ENCODE peak calls at places on chromosomes 6 and 20, in eight cellular contexts. L is spleen; Q is CD4-positive, alpha-beta T cell; C is lower lobe of right lung; X is heart right ventricle; A is fibroblast of lung; Z is neural crest cell; G is DND-41. M is an unnamed sample.

GRCh38 chr6:112372213-112372806 is 25.2 kb downstream of the RFPL4B start:
- DNase-seq in L (no peak), Q (no peak), C (no peak), X (no peak), A (peak; percentile 59), Z (no peak), G (no peak), M (no peak)

GRCh38 chr6:151442359-151442758 is 9.6 kb downstream of the RMND1 start:
- DNase-seq in L (no peak), Q (no peak), C (no peak), X (no peak), A (no peak), Z (no peak), G (no peak), M (no peak)

GRCh38 chr6:117557951-117558350 is 44.4 kb downstream of the GOPC start:
- DNase-seq in L (no peak), Q (no peak), C (no peak), X (no peak), A (no peak), Z (no peak), G (no peak), M (no peak)

GRCh38 chr6:22383016-22383415 is 86.2 kb upstream of the PRL start:
- DNase-seq in L (no peak), Q (no peak), C (no peak), X (no peak), A (no peak), Z (no peak), G (no peak), M (no peak)

GRCh38 chr6:38180586-38180985 is 361.1 kb downstream of the ZFAND3 start:
- DNase-seq in L (no peak), Q (no peak), C (no peak), X (no peak), A (no peak), Z (no peak), G (peak; percentile 0), M (peak; percentile 32)

GRCh38 chr6:32867022-32867477 is 13.1 kb downstream of the PSMB9 start:
- DNase-seq in L (no peak), Q (no peak), C (no peak), X (no peak), A (no peak), Z (no peak), G (no peak), M (no peak)

GRCh38 chr20:10641467-10641866 is 32.3 kb downstream of the JAG1 start:
- DNase-seq in L (no peak), Q (no peak), C (no peak), X (no peak), A (no peak), Z (no peak), G (no peak), M (no peak)

GRCh38 chr6:4603291-4603690 is 172.9 kb upstream of the CDYL start:
- DNase-seq in L (no peak), Q (no peak), C (peak; percentile 62), X (peak; percentile 29), A (peak; percentile 97), Z (no peak), G (no peak), M (no peak)

GRCh38 chr6:14896475-14896874 is 349.4 kb upstream of the JARID2 start:
- DNase-seq in L (no peak), Q (no peak), C (no peak), X (no peak), A (no peak), Z (no peak), G (no peak), M (no peak)

GRCh38 chr20:49132995-49133451 is 55.1 kb downstream of the STAU1 start:
- DNase-seq in L (no peak), Q (no peak), C (no peak), X (no peak), A (peak; percentile 84), Z (peak; percentile 28), G (peak; percentile 25), M (no peak)

GRCh38 chr6:134517863-134518262 is 200.0 kb upstream of the SGK1 start:
- DNase-seq in L (no peak), Q (no peak), C (no peak), X (no peak), A (no peak), Z (no peak), G (no peak), M (no peak)

GRCh38 chr6:25025919-25026301 is 90.2 kb upstream of the RIPOR2 start:
- DNase-seq in L (no peak), Q (no peak), C (no peak), X (no peak), A (no peak), Z (no peak), G (no peak), M (no peak)

GRCh38 chr6:142893088-142893487 is 51.9 kb downstream of the HIVEP2 start:
- DNase-seq in L (no peak), Q (no peak), C (no peak), X (no peak), A (peak; percentile 61), Z (no peak), G (no peak), M (no peak)

GRCh38 chr6:105897131-105897530 is 189.0 kb upstream of the PRDM1 start:
- DNase-seq in L (no peak), Q (no peak), C (no peak), X (no peak), A (no peak), Z (no peak), G (no peak), M (no peak)

GRCh38 chr6:22003219-22003779 is 293.5 kb downstream of the PRL start:
- DNase-seq in L (no peak), Q (no peak), C (no peak), X (no peak), A (peak; percentile 19), Z (no peak), G (no peak), M (no peak)

GRCh38 chr6:17705778-17706579 is 746 bp downstream of the NUP153 start:
- DNase-seq in L (peak; percentile 96), Q (peak; percentile 60), C (peak; percentile 78), X (peak; percentile 59), A (peak; percentile 42), Z (peak; percentile 48), G (peak; percentile 87), M (peak; percentile 73)
- TF ChIP-seq CTCF in L (no peak), Q (no peak), C (no peak), X (no peak), A (no peak), Z (peak; percentile 25), G (peak; percentile 22), M (peak; percentile 36)

DNA sequence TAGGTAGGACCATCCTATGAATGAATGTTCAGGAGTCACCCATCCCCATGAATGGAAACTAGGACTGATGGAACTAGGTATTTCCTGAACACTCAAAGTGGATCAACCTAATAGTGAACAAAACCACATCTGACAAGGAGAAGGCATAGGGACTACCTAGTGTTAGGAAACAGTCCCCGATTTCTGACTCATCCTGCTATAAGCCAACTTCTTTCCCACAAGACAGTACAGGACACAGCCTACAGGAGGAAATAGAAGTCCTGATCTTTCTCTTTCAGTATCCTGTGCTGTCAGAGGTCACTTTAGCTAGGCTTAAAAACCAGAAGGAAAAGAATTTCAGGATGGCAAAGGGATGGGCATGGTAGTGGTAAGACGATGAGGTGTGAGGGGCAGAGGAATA is 19.5 kb upstream of the GMDS start:
- DNase-seq in L (no peak), Q (no peak), C (no peak), X (no peak), A (peak; percentile 27), Z (no peak), G (no peak), M (no peak)
- TF ChIP-seq CTCF in L (no peak), Q (no peak), C (no peak), X (no peak), A (no peak), Z (no peak), G (no peak), M (no peak)

DNA sequence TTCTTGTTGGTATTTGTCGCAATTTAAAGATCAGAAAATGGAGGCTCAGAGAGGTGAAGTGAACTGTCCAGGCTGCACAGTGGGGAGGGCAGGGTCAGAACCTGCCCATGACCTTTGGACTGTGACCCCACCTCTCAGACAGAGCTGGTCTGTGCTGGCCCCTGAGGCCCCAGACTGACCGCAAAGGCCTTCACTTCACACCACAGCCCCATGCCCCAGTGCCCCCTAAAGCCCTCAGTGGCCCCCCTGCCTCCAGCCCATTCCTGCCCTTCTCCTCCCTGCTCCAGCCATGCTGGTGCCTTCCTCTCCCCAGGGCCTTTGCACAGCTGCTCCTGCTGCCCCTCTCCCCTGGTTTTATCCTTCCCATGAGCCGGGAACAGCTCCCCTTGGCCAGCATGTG is 9.4 kb upstream of the RBBP8NL start:
- DNase-seq in L (no peak), Q (no peak), C (no peak), X (no peak), A (no peak), Z (no peak), G (no peak), M (no peak)
- TF ChIP-seq CTCF in L (no peak), Q (no peak), C (no peak), X (no peak), A (no peak), Z (no peak), G (no peak), M (no peak)

GRCh38 chr20:13325033-13325432 is 104.0 kb downstream of the ISM1 start:
- DNase-seq in L (no peak), Q (no peak), C (no peak), X (no peak), A (peak; percentile 27), Z (no peak), G (peak; percentile 55), M (no peak)
- TF ChIP-seq CTCF in L (no peak), Q (no peak), C (peak; percentile 40), X (peak; percentile 34), A (peak; percentile 55), Z (peak; percentile 53), G (peak; percentile 55), M (peak; percentile 67)

GRCh38 chr6:145733207-145733606 is 2.1 kb downstream of the EPM2A start:
- DNase-seq in L (no peak), Q (no peak), C (no peak), X (no peak), A (no peak), Z (no peak), G (no peak), M (no peak)
- TF ChIP-seq CTCF in L (no peak), Q (no peak), C (no peak), X (no peak), A (no peak), Z (no peak), G (no peak), M (no peak)

GRCh38 chr20:62951896-62952372 is 575 bp upstream of the SLC17A9 start:
- DNase-seq in L (peak; percentile 78), Q (no peak), C (peak; percentile 39), X (no peak), A (no peak), Z (no peak), G (no peak), M (no peak)

GRCh38 chr20:62953839-62954703 is 1.6 kb downstream of the SLC17A9 start:
- DNase-seq in L (peak; percentile 96), Q (peak; percentile 69), C (peak; percentile 88), X (peak; percentile 66), A (peak; percentile 78), Z (peak; percentile 45), G (peak; percentile 92), M (peak; percentile 75)

GRCh38 chr20:62951143-62951895 is 1.2 kb upstream of the SLC17A9 start:
- DNase-seq in L (no peak), Q (no peak), C (peak; percentile 15), X (no peak), A (no peak), Z (no peak), G (no peak), M (no peak)

GRCh38 chr20:62953167-62953838 is 794 bp downstream of the SLC17A9 start:
- DNase-seq in L (peak; percentile 82), Q (no peak), C (peak; percentile 45), X (no peak), A (no peak), Z (no peak), G (no peak), M (no peak)

GRCh38 chr20:62952373-62953166 is at the start of gene SLC17A9:
- DNase-seq in L (peak; percentile 94), Q (peak; percentile 16), C (peak; percentile 92), X (peak; percentile 68), A (peak; percentile 25), Z (no peak), G (no peak), M (no peak)
- TF ChIP-seq CTCF in L (no peak), Q (no peak), C (no peak), X (no peak), A (no peak), Z (no peak), G (no peak), M (no peak)